ENCODE peak calls at places on chromosome 3, in ten cellular contexts. C, H, M, O, X, F, Q, I, J and U are unnamed samples.

GRCh38 chr3:48406443-48407431 is 23.1 kb downstream of the PLXNB1 start:
- DNase-seq in I (no peak), Q (no peak), O (peak), C (no peak), X (peak), H (peak), M (no peak), F (peak), J (no peak), U (no peak)

GRCh38 chr3:149771652-149772271 is 19.5 kb upstream of the COMMD2 start:
- DNase-seq in I (peak), C (peak), O (no peak), X (peak), M (peak), J (no peak), H (peak), Q (peak), F (peak), U (peak)

GRCh38 chr3:5187920-5188418 is 462 bp downstream of the EDEM1 start:
- DNase-seq in I (no peak), C (peak), H (no peak), X (peak), M (peak), F (peak), J (no peak), O (peak), Q (no peak), U (peak)

GRCh38 chr3:175208316-175208715 is 349.2 kb downstream of the NAALADL2 start:
- DNase-seq in M (peak), C (no peak), X (no peak), O (no peak), H (no peak), I (no peak), Q (no peak), F (no peak), J (peak), U (peak)

GRCh38 chr3:68059628-68060027 is 405.2 kb upstream of the SUCLG2 start:
- DNase-seq in O (no peak), M (no peak), C (no peak), J (no peak), I (no peak), H (no peak), Q (no peak), X (no peak), F (no peak), U (no peak)

GRCh38 chr3:52800079-52800478 is 5.5 kb downstream of the ITIH3 start:
- DNase-seq in I (no peak), X (no peak), F (no peak), C (no peak), J (no peak), O (no peak), Q (no peak), H (no peak), M (peak), U (no peak)

GRCh38 chr3:80556728-80557127 is 788.9 kb upstream of the ROBO1 start:
- DNase-seq in M (no peak), Q (no peak), H (no peak), O (no peak), X (no peak), F (no peak), I (no peak), J (no peak), C (no peak), U (no peak)

GRCh38 chr3:22121068-22121706 is 370.2 kb upstream of the ZNF385D start:
- DNase-seq in J (no peak), C (no peak), X (no peak), I (no peak), O (no peak), M (no peak), F (no peak), Q (no peak), H (no peak), U (no peak)

GRCh38 chr3:187064210-187065115 is 74.8 kb downstream of the RPL39L start:
- DNase-seq in O (no peak), I (peak), M (peak), X (peak), Q (no peak), J (no peak), H (no peak), F (no peak), C (no peak), U (no peak)

GRCh38 chr3:10017636-10018292 is 8.5 kb upstream of the FANCD2 start:
- DNase-seq in X (no peak), O (no peak), J (no peak), Q (no peak), F (peak), I (no peak), M (peak), C (no peak), H (no peak), U (no peak)

GRCh38 chr3:72085036-72085435 is 300.1 kb upstream of the PROK2 start:
- DNase-seq in F (no peak), Q (no peak), I (no peak), O (no peak), X (no peak), J (no peak), M (no peak), H (no peak), C (no peak), U (no peak)

GRCh38 chr3:49476563-49476962 is 6.5 kb downstream of the DAG1 start:
- DNase-seq in I (no peak), Q (no peak), O (no peak), F (peak), C (no peak), J (no peak), M (no peak), X (peak), H (no peak), U (peak)

GRCh38 chr3:75192065-75192658 is 472.0 kb upstream of the FRG2C start:
- DNase-seq in C (peak), M (peak), H (peak), J (no peak), Q (no peak), O (no peak), X (peak), F (peak), I (peak), U (peak)